ENCODE peak calls at places on chromosomes 6 and 20, in five cellular contexts. B is nucleus accumbens; S is A172; I is effector memory CD4-positive, alpha-beta T cell; H is ELR. A is an unnamed sample.
A peak's percentile ranks its signal among the peaks of the same experiment; 100 is the strongest.

GRCh38 chr6:116136933-116137340 is 11.0 kb upstream of the COL10A1 start:
- DNase-seq in B (no peak), S (no peak), I (no peak), H (no peak), A (no peak)

GRCh38 chr6:72953901-72954494 is 271.3 kb downstream of the KHDC1L start:
- DNase-seq in B (no peak), S (peak; percentile 21), I (no peak), H (peak; percentile 26), A (no peak)

GRCh38 chr6:112222111-112222726 is 32.1 kb downstream of the LAMA4 start:
- DNase-seq in B (no peak), S (peak; percentile 48), I (no peak), H (peak; percentile 58), A (peak; percentile 88)

GRCh38 chr20:49028684-49029083 is 17.4 kb upstream of the CSE1L start:
- DNase-seq in B (no peak), S (peak; percentile 38), I (no peak), H (peak; percentile 48), A (peak; percentile 38)

GRCh38 chr6:17394192-17394611 is 807 bp downstream of the CAP2 start:
- DNase-seq in B (no peak), S (peak; percentile 72), I (no peak), H (peak; percentile 94), A (peak; percentile 70)

GRCh38 chr6:142193621-142194020 is 46.6 kb downstream of the VTA1 start:
- DNase-seq in B (no peak), S (no peak), I (no peak), H (no peak), A (no peak)

GRCh38 chr6:145372671-145373123 is 362.6 kb downstream of the EPM2A start:
- DNase-seq in B (no peak), S (peak; percentile 69), I (peak; percentile 14), H (peak; percentile 70), A (peak; percentile 31)

GRCh38 chr20:53774487-53775203 is 181.0 kb upstream of the ZNF217 start:
- DNase-seq in B (no peak), S (peak; percentile 99), I (no peak), H (peak; percentile 100), A (peak; percentile 97)